ENCODE peak calls at places on chromosomes 4 and X, in four cellular contexts. R is SK-N-SH, N is K562, X is GM12878. J is an unnamed sample.

GRCh38 chrX:11438767-11439166 is 145.6 kb downstream of the AMELX start:
- DNase-seq in R (no peak), N (no peak), X (no peak), J (peak)

GRCh38 chr4:115292320-115293092 is 179.1 kb upstream of the NDST4 start:
- DNase-seq in R (no peak), N (no peak), X (no peak), J (no peak)

GRCh38 chr4:2483237-2483636 is 14.3 kb downstream of the RNF4 start:
- DNase-seq in N (no peak), R (no peak), X (no peak), J (no peak)

GRCh38 chr4:87677731-87678130 is 27.7 kb downstream of the DMP1 start:
- DNase-seq in N (no peak), X (peak), R (no peak), J (no peak)

GRCh38 chr4:23033796-23034195 is 341.1 kb downstream of the GBA3 start:
- DNase-seq in R (no peak), X (no peak), N (no peak), J (no peak)

GRCh38 chr4:6493668-6494304 is 21.4 kb upstream of the PPP2R2C start:
- DNase-seq in X (no peak), R (no peak), N (no peak), J (peak)

GRCh38 chr4:112931001-112931400 is 118.5 kb upstream of the ANK2 start:
- DNase-seq in N (no peak), R (no peak), X (no peak), J (no peak)

GRCh38 chr4:13160906-13161305 is 323.2 kb downstream of the RAB28 start:
- DNase-seq in X (no peak), R (no peak), N (no peak), J (peak)

GRCh38 chrX:17590892-17591740 is 146.2 kb upstream of the SCML1 start:
- DNase-seq in X (no peak), R (peak), N (peak), J (peak)

GRCh38 chr4:28682872-28683271 is 1822.2 kb downstream of the STIM2 start:
- DNase-seq in X (no peak), R (no peak), N (no peak), J (no peak)

GRCh38 chr4:28690890-28691289 is 1830.2 kb downstream of the STIM2 start:
- DNase-seq in X (no peak), N (no peak), R (no peak), J (no peak)

GRCh38 chr4:28686618-28687017 is 1826.0 kb downstream of the STIM2 start:
- DNase-seq in N (peak), R (peak), X (no peak), J (peak)
- TF ChIP-seq MXI1 in N (no peak), R (no peak), X (no peak), J (no peak)

GRCh38 chr4:16269742-16270522 is 43.7 kb upstream of the TAPT1 start:
- DNase-seq in X (no peak), R (no peak), N (no peak), J (peak)
- TF ChIP-seq RCOR1 in X (no peak), R (no peak), N (no peak), J (no peak)

DNA sequence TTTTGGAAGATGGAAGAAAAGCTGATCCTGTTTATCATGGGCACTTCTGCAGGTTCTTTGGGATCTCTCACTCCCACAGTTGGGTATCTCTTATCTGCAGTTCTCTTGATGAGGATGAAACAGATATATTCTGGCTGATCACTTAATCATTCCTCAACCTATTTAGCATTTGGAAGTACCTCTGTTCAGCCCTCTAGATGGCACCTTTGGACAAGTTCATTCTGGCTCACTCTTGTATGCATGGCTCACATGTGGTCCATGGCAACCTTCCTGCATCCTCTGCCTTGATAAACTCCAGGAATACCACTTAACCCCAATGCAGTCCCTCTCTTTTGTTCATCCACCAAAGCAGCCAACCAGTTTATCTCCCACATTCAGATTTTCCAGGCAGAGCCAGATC is 74.2 kb downstream of the SMARCA5 start:
- DNase-seq in N (no peak), R (no peak), X (no peak), J (no peak)
- TF ChIP-seq MXI1 in N (no peak), R (no peak), X (no peak), J (no peak)

GRCh38 chr4:39305902-39306677 is 60.1 kb downstream of the RFC1 start:
- DNase-seq in X (no peak), N (peak), R (no peak), J (no peak)

GRCh38 chr4:39312821-39313220 is 53.3 kb downstream of the RFC1 start:
- DNase-seq in N (no peak), R (no peak), X (no peak), J (no peak)

GRCh38 chr4:39304651-39305050 is 61.5 kb downstream of the RFC1 start:
- DNase-seq in R (no peak), X (no peak), N (peak), J (no peak)

GRCh38 chr4:39303871-39304270 is 62.3 kb downstream of the RFC1 start:
- DNase-seq in N (no peak), X (no peak), R (no peak), J (no peak)

DNA sequence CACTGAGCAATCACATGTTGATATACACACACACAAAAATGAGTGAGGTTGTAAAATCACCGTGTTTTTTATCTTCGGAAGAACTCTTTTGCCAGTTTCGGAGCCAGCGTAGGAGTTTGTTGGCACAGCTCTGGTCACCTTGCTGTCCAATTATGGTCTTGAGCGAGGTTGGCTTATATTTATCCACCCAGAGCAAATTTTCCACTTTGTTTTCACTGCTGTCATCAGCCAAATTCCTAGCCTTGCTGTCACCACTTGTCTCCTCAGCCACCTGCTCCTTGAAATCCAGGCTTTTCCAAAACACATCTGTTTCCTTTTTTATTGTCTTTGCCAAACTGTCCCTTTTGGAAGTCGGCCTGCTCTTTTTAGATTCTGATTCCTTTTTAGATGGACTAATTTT is 57.6 kb downstream of the RFC1 start:
- DNase-seq in N (no peak), R (no peak), X (no peak), J (no peak)
- TF ChIP-seq RCOR1 in N (no peak), R (no peak), X (no peak), J (no peak)

GRCh38 chr4:103904126-103904525 is 184.3 kb upstream of the TACR3 start:
- DNase-seq in N (no peak), X (no peak), R (no peak), J (no peak)
- TF ChIP-seq MXI1 in N (no peak), X (no peak), R (no peak), J (no peak)

DNA sequence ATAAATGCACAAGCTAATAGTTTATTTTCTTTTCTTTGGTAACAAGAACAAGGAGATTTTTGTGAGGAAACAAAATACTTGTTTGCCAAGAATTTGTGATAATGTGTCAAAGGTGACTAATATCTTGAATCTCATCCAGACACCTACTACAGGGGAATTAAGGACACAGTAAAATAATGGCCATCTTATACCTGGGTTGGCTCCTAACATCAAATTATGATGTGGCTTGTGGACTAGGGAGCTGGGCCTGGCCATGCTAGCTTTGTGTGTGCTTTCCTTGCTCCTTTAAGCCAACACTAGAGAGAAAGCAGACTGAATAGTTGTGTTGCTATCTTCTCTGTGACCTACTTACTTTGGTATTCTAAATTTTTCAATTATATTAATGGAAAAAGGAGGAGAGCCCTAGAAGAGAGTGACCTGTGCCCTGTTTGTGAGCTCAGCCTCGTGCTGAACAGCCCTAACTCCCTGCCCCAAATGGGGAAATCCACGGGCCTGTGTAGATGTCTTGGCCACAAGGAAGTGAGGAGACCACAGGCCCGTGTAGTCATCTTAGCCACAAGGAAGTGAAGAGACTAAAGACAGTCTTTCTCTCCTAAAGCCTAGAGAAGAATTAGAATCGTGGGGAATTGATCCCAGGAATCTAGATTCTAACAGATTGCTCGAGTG is 23.3 kb downstream of the ARHGAP24 start:
- DNase-seq in X (peak), N (no peak), R (no peak), J (peak)
- TF ChIP-seq RCOR1 in X (no peak), N (no peak), R (no peak), J (no peak)

GRCh38 chrX:29453333-29453732 is 762.0 kb upstream of the MAGEB2 start:
- DNase-seq in N (no peak), X (no peak), R (no peak), J (no peak)
- TF ChIP-seq MXI1 in N (no peak), X (no peak), R (no peak), J (no peak)

GRCh38 chr4:25687763-25688162 is 32.1 kb downstream of the SLC34A2 start:
- DNase-seq in X (no peak), N (no peak), R (no peak), J (no peak)
- TF ChIP-seq RCOR1 in X (no peak), N (no peak), R (no peak), J (no peak)

GRCh38 chrX:124406294-124407013 is 60.1 kb downstream of the SH2D1A start:
- DNase-seq in X (no peak), N (peak), R (peak), J (peak)
- TF ChIP-seq MXI1 in X (no peak), N (no peak), R (no peak), J (no peak)

J was measured in IMR-90.